ENCODE peak calls at places on chromosomes 3 and 15, in four cellular contexts. W is H9, I is IMR-90, Y is H1. N is an unnamed sample.

GRCh38 chr3:170021083-170021482 is 16.7 kb upstream of the GPR160 start:
- DNase-seq in I (no peak), Y (no peak), W (no peak), N (peak)

GRCh38 chr15:34753236-34753894 is 1.4 kb downstream of the GJD2 start:
- DNase-seq in Y (peak), W (peak), I (peak), N (peak)

GRCh38 chr3:107594870-107595269 is 72.1 kb downstream of the BBX start:
- DNase-seq in Y (no peak), I (peak), W (no peak), N (no peak)

GRCh38 chr3:105527538-105527937 is 160.8 kb downstream of the ALCAM start:
- DNase-seq in I (no peak), W (no peak), Y (no peak), N (no peak)

GRCh38 chr3:16404349-16404895 is 109.1 kb downstream of the RFTN1 start:
- DNase-seq in Y (no peak), I (no peak), W (no peak), N (no peak)

GRCh38 chr15:52785672-52786406 is 4.3 kb downstream of the ONECUT1 start:
- DNase-seq in Y (no peak), W (no peak), I (no peak), N (peak)

GRCh38 chr15:36468746-36469145 is 110.7 kb upstream of the CDIN1 start:
- DNase-seq in W (no peak), I (peak), Y (no peak), N (no peak)

GRCh38 chr3:122824465-122825379 is 29.9 kb downstream of the SLC49A4 start:
- DNase-seq in Y (no peak), W (no peak), I (peak), N (no peak)

GRCh38 chr3:46948830-46949671 is 27.5 kb downstream of the CCDC12 start:
- DNase-seq in W (peak), I (no peak), Y (no peak), N (peak)

GRCh38 chr3:158748237-158748828 is 16.1 kb upstream of the RARRES1 start:
- DNase-seq in I (peak), Y (no peak), W (no peak), N (no peak)

GRCh38 chr3:152151216-152151874 is 117.4 kb upstream of the MBNL1 start:
- DNase-seq in Y (no peak), W (no peak), I (peak), N (peak)

GRCh38 chr3:34396288-34396687 is 597.9 kb downstream of the PDCD6IP start:
- DNase-seq in W (no peak), Y (no peak), I (no peak), N (no peak)

GRCh38 chr3:49910409-49911123 is 6.9 kb upstream of the MST1R start:
- DNase-seq in W (peak), Y (no peak), I (no peak), N (peak)

GRCh38 chr15:49877871-49878511 is 241.0 kb downstream of the ATP8B4 start:
- DNase-seq in Y (no peak), W (no peak), I (peak), N (no peak)

GRCh38 chr15:45137703-45138102 is 7.9 kb downstream of the DUOX1 start:
- DNase-seq in W (no peak), I (no peak), Y (no peak), N (no peak)

GRCh38 chr3:172634948-172635347 is 75.9 kb downstream of the NCEH1 start:
- DNase-seq in W (no peak), Y (no peak), I (no peak), N (no peak)

GRCh38 chr15:91186892-91187644 is 87.0 kb downstream of the SV2B start:
- DNase-seq in Y (no peak), I (peak), W (no peak), N (peak)

GRCh38 chr3:46955801-46956259 is 20.7 kb downstream of the CCDC12 start:
- DNase-seq in I (peak), W (no peak), Y (no peak), N (no peak)

GRCh38 chr3:186021673-186022362 is 84.0 kb upstream of the TRA2B start:
- DNase-seq in Y (no peak), I (peak), W (no peak), N (peak)

GRCh38 chr3:112308151-112308911 is 14.3 kb upstream of the SLC9C1 start:
- DNase-seq in W (peak), Y (no peak), I (peak), N (peak)

GRCh38 chr15:68729789-68730201 is 90.9 kb downstream of the ANP32A start:
- DNase-seq in Y (no peak), I (peak), W (no peak), N (no peak)

GRCh38 chr3:52317601-52318000 is 1.5 kb downstream of the DNAH1 start:
- DNase-seq in I (peak), Y (peak), W (peak), N (peak)

GRCh38 chr3:125143982-125144652 is 68.4 kb downstream of the SLC12A8 start:
- DNase-seq in Y (no peak), I (no peak), W (no peak), N (peak)

GRCh38 chr3:40829876-40830275 is 305.1 kb downstream of the ZNF621 start:
- DNase-seq in I (no peak), W (no peak), Y (no peak), N (no peak)

GRCh38 chr3:194276768-194277546 is 74.2 kb downstream of the CPN2 start:
- DNase-seq in Y (no peak), W (peak), I (peak), N (no peak)

GRCh38 chr3:16864610-16865313 is 20.0 kb upstream of the PLCL2 start:
- DNase-seq in W (no peak), I (peak), Y (no peak), N (no peak)

GRCh38 chr15:81126887-81127286 is 7.2 kb upstream of the CFAP161 start:
- DNase-seq in W (no peak), I (peak), Y (no peak), N (no peak)

GRCh38 chr3:9316881-9317341 is 45.9 kb upstream of the THUMPD3 start:
- DNase-seq in Y (peak), I (peak), W (peak), N (peak)

GRCh38 chr15:29825205-29825604 is 2.9 kb upstream of the TJP1 start:
- DNase-seq in W (no peak), I (no peak), Y (no peak), N (no peak)

GRCh38 chr15:91338763-91339162 is 238.7 kb downstream of the SV2B start:
- DNase-seq in W (peak), I (peak), Y (peak), N (peak)

GRCh38 chr3:31762016-31762764 is 218.9 kb downstream of the OSBPL10 start:
- DNase-seq in Y (peak), I (no peak), W (no peak), N (peak)

GRCh38 chr3:42685891-42686820 is 819 bp downstream of the KLHL40 start:
- DNase-seq in I (no peak), Y (no peak), W (no peak), N (no peak)

GRCh38 chr3:49006591-49007067 is 562 bp upstream of the WDR6 start:
- DNase-seq in W (no peak), I (peak), Y (no peak), N (no peak)

DNA sequence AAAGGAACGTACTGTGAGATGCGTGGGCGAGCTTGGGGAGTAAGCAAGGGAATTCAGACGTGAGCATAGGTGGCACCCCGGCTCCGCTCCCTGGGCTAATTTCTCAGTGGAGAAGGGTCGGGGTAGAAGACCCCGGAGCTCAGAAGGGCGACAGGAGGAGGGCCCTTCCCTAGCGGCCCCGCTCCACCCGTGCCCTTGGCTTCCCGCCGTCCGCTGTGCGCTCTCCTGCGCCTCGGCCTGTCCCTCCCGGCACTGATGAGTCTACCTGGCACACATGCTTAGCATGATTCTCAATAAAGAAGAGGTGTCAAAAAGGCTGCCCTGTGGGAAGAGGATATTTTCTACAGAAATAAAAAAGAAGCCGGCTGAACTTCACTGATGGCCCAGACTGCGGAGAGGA is 292.7 kb downstream of the OCA2 start:
- DNase-seq in Y (no peak), I (no peak), W (no peak), N (no peak)
- H3K56ac ChIP-seq in Y (no peak), I (no peak), W (no peak), N (no peak)

GRCh38 chr15:96324192-96324895 is 6.2 kb upstream of the NR2F2 start:
- DNase-seq in I (peak), Y (no peak), W (no peak), N (no peak)
- H3K27ac ChIP-seq in I (peak), Y (no peak), W (no peak), N (no peak)

GRCh38 chr3:15017191-15017590 is 47.9 kb downstream of the MRPS25 start:
- DNase-seq in W (no peak), I (no peak), Y (no peak), N (no peak)
- H3K56ac ChIP-seq in W (no peak), I (no peak), Y (no peak), N (no peak)

GRCh38 chr3:70823622-70824021 is 511.2 kb upstream of the MDFIC2 start:
- DNase-seq in W (no peak), Y (no peak), I (no peak), N (no peak)
- H3K27ac ChIP-seq in W (no peak), Y (no peak), I (no peak), N (no peak)